ENCODE peak calls at places on chromosomes 6 and 20, in six cellular contexts. P is K562; D is aorta; U is cerebellar cortex; Z is heart right ventricle; K is activated naive CD4-positive, alpha-beta T cell. Q is an unnamed sample.

GRCh38 chr20:46293084-46293483 is 15.2 kb downstream of the CDH22 start:
- DNase-seq in P (peak), D (no peak), U (no peak), Z (no peak), K (no peak), Q (no peak)

GRCh38 chr6:142635130-142635529 is 309.8 kb downstream of the HIVEP2 start:
- DNase-seq in P (no peak), D (no peak), U (no peak), Z (no peak), K (no peak), Q (no peak)

GRCh38 chr20:57651977-57652864 is 32.0 kb upstream of the ZBP1 start:
- DNase-seq in P (no peak), D (peak), U (no peak), Z (no peak), K (no peak), Q (no peak)

GRCh38 chr20:44552950-44553908 is 29.1 kb upstream of the PKIG start:
- DNase-seq in P (no peak), D (no peak), U (no peak), Z (no peak), K (no peak), Q (peak)

GRCh38 chr6:30690403-30691207 is at the start of gene NRM:
- DNase-seq in P (peak), D (peak), U (peak), Z (peak), K (peak), Q (peak)

GRCh38 chr20:20369353-20370086 is 1.6 kb downstream of the INSM1 start:
- DNase-seq in P (no peak), D (no peak), U (peak), Z (no peak), K (no peak), Q (no peak)

GRCh38 chr20:50724851-50725721 is 6.3 kb upstream of the PARD6B start:
- DNase-seq in P (peak), D (peak), U (no peak), Z (peak), K (peak), Q (peak)

GRCh38 chr6:73180718-73181619 is 44.3 kb downstream of the KHDC1L start:
- DNase-seq in P (peak), D (no peak), U (peak), Z (no peak), K (no peak), Q (no peak)

GRCh38 chr20:53926428-53927028 is 143.9 kb downstream of the BCAS1 start:
- DNase-seq in P (no peak), D (no peak), U (no peak), Z (no peak), K (no peak), Q (no peak)

GRCh38 chr20:19789009-19789408 is 31.0 kb downstream of the RIN2 start:
- DNase-seq in P (no peak), D (no peak), U (no peak), Z (no peak), K (no peak), Q (no peak)

GRCh38 chr20:51622004-51622874 is 79.7 kb upstream of the NFATC2 start:
- DNase-seq in P (no peak), D (no peak), U (peak), Z (no peak), K (no peak), Q (no peak)

GRCh38 chr20:35796556-35796955 is 24.7 kb downstream of the PHF20 start:
- DNase-seq in P (no peak), D (no peak), U (no peak), Z (no peak), K (no peak), Q (no peak)

GRCh38 chr20:48019496-48019895 is 234.2 kb upstream of the SULF2 start:
- DNase-seq in P (no peak), D (no peak), U (no peak), Z (no peak), K (no peak), Q (no peak)

GRCh38 chr6:110930795-110931194 is 27.7 kb upstream of the GTF3C6 start:
- DNase-seq in P (no peak), D (no peak), U (no peak), Z (no peak), K (no peak), Q (no peak)

GRCh38 chr6:132147530-132148011 is 196.4 kb upstream of the CCN2 start:
- DNase-seq in P (no peak), D (no peak), U (no peak), Z (no peak), K (no peak), Q (no peak)

GRCh38 chr6:160013987-160014868 is 45.3 kb downstream of the IGF2R start:
- DNase-seq in P (no peak), D (no peak), U (no peak), Z (no peak), K (no peak), Q (no peak)

GRCh38 chr20:47334022-47334551 is 22.4 kb downstream of the ZMYND8 start:
- DNase-seq in P (no peak), D (no peak), U (peak), Z (no peak), K (no peak), Q (no peak)

GRCh38 chr6:5713519-5713918 is 293.2 kb downstream of the NRN1 start:
- DNase-seq in P (no peak), D (no peak), U (no peak), Z (no peak), K (no peak), Q (no peak)

GRCh38 chr6:96975848-96976247 is 51.3 kb downstream of the KLHL32 start:
- DNase-seq in P (no peak), D (no peak), U (no peak), Z (no peak), K (no peak), Q (no peak)

GRCh38 chr20:17495826-17496225 is 35.4 kb downstream of the BFSP1 start:
- DNase-seq in P (no peak), D (no peak), U (no peak), Z (no peak), K (no peak), Q (no peak)

GRCh38 chr6:116439572-116439971 is 21.6 kb upstream of the CALHM6 start:
- DNase-seq in P (no peak), D (no peak), U (no peak), Z (no peak), K (no peak), Q (no peak)

GRCh38 chr6:4134841-4135664 is at the start of gene ECI2:
- DNase-seq in P (peak), D (peak), U (peak), Z (peak), K (no peak), Q (peak)

GRCh38 chr20:22601361-22602141 is 17.2 kb upstream of the FOXA2 start:
- DNase-seq in P (no peak), D (no peak), U (no peak), Z (no peak), K (no peak), Q (no peak)

GRCh38 chr6:31114540-31114876 is at the start of gene PSORS1C1:
- DNase-seq in P (no peak), D (peak), U (no peak), Z (peak), K (no peak), Q (peak)

GRCh38 chr6:52697903-52698302 is 27.0 kb downstream of the TMEM14A start:
- DNase-seq in P (no peak), D (no peak), U (no peak), Z (no peak), K (no peak), Q (no peak)

GRCh38 chr6:19999319-20000191 is 162.4 kb downstream of the ID4 start:
- DNase-seq in P (peak), D (no peak), U (no peak), Z (no peak), K (no peak), Q (no peak)

GRCh38 chr6:13953061-13953705 is 28.4 kb downstream of the RNF182 start:
- DNase-seq in P (no peak), D (no peak), U (no peak), Z (no peak), K (no peak), Q (no peak)

GRCh38 chr20:63881451-63882226 is 13.3 kb upstream of the DNAJC5 start:
- DNase-seq in P (no peak), D (no peak), U (peak), Z (no peak), K (no peak), Q (no peak)

GRCh38 chr6:29559524-29560287 is at the start of gene UBD:
- DNase-seq in P (no peak), D (no peak), U (no peak), Z (no peak), K (no peak), Q (no peak)

GRCh38 chr6:141685416-141685815 is 447.3 kb upstream of the GJE1 start:
- DNase-seq in P (no peak), D (no peak), U (no peak), Z (no peak), K (no peak), Q (no peak)